ENCODE peak calls at places on chromosomes 12 and 14, in four cellular contexts. U is fibroblast of the aortic adventitia, S is fibroblast of the conjunctiva, M is HEK293T. L is an unnamed sample.

GRCh38 chr14:76891436-76891835 is 65.2 kb downstream of the LRRC74A start:
- DNase-seq in U (no peak), S (no peak), M (no peak), L (no peak)

GRCh38 chr12:97229036-97229435 is 233.6 kb upstream of the RMST start:
- DNase-seq in U (no peak), S (no peak), M (no peak), L (no peak)

GRCh38 chr12:18361431-18361830 is 100.1 kb downstream of the PIK3C2G start:
- DNase-seq in U (no peak), S (no peak), M (no peak), L (no peak)

GRCh38 chr14:54597795-54598443 is 31.0 kb downstream of the SAMD4A start:
- DNase-seq in U (no peak), S (no peak), M (no peak), L (no peak)

GRCh38 chr12:47935196-47935595 is 28.2 kb upstream of the TMEM106C start:
- DNase-seq in U (peak; percentile 82), S (peak; percentile 64), M (no peak), L (no peak)

GRCh38 chr12:75603475-75603874 is 92.1 kb upstream of the KRR1 start:
- DNase-seq in U (peak; percentile 80), S (no peak), M (no peak), L (no peak)

GRCh38 chr14:75941030-75941429 is 40.8 kb downstream of the TGFB3 start:
- DNase-seq in U (no peak), S (no peak), M (no peak), L (no peak)

GRCh38 chr12:84508325-84508861 is 404.2 kb downstream of the SLC6A15 start:
- DNase-seq in U (peak; percentile 81), S (peak; percentile 74), M (peak; percentile 38), L (no peak)

GRCh38 chr12:75910452-75910722 is 121.2 kb downstream of the PHLDA1 start:
- DNase-seq in U (no peak), S (no peak), M (no peak), L (no peak)